ENCODE peak calls at places on chromosomes 11 and 22, in six cellular contexts. X, P, C, I, O and A are unnamed samples.

GRCh38 chr11:95584180-95584579 is 205.4 kb downstream of the FAM76B start:
- DNase-seq in O (peak; percentile 73), C (no peak), P (peak; percentile 70), I (no peak), X (peak; percentile 39), A (no peak)

GRCh38 chr11:116257871-116258270 is 514.9 kb downstream of the BUD13 start:
- DNase-seq in X (no peak), P (no peak), O (no peak), I (no peak), C (no peak), A (no peak)

GRCh38 chr11:116111546-116111945 is 607.3 kb upstream of the CADM1 start:
- DNase-seq in X (no peak), I (no peak), C (no peak), O (no peak), P (no peak), A (no peak)

GRCh38 chr11:135074397-135074998 is 662.5 kb upstream of the B3GAT1 start:
- DNase-seq in C (no peak), I (no peak), X (peak; percentile 8), P (peak; percentile 8), O (no peak), A (no peak)

GRCh38 chr22:49968831-49969661 is 8.5 kb downstream of the PIM3 start:
- DNase-seq in I (peak; percentile 37), X (no peak), O (no peak), C (peak; percentile 18), P (no peak), A (no peak)

GRCh38 chr11:110518809-110519514 is 89.2 kb downstream of the FDX1 start:
- DNase-seq in C (no peak), I (no peak), P (no peak), O (no peak), X (peak; percentile 47), A (no peak)

GRCh38 chr11:125408281-125408680 is 87.8 kb downstream of the FEZ1 start:
- DNase-seq in I (no peak), O (no peak), C (no peak), X (no peak), P (no peak), A (no peak)

GRCh38 chr11:32420937-32421532 is 14.3 kb downstream of the WT1 start:
- DNase-seq in X (peak; percentile 45), I (no peak), O (no peak), C (no peak), P (no peak), A (no peak)

GRCh38 chr11:113895367-113896155 is 9.0 kb upstream of the HTR3B start:
- DNase-seq in O (no peak), I (no peak), C (no peak), P (no peak), X (no peak), A (no peak)

GRCh38 chr22:45997077-45997774 is 20.3 kb upstream of the WNT7B start:
- DNase-seq in I (peak; percentile 71), P (peak; percentile 43), O (peak; percentile 95), C (peak; percentile 90), X (peak; percentile 99), A (peak; percentile 29)

GRCh38 chr11:123261345-123262106 is 66.5 kb upstream of the CLMP start:
- DNase-seq in C (peak; percentile 72), O (peak; percentile 67), P (peak; percentile 84), X (peak; percentile 80), I (peak; percentile 65), A (peak; percentile 82)
- TF ChIP-seq CTCF in C (peak; percentile 86), O (peak; percentile 89), P (peak; percentile 82), X (peak; percentile 96), I (peak; percentile 91), A (peak; percentile 51)

GRCh38 chr22:38461414-38462081 is 6.3 kb upstream of the KDELR3 start:
- DNase-seq in I (peak; percentile 81), O (peak; percentile 81), C (peak; percentile 51), P (peak; percentile 88), X (peak; percentile 87), A (peak; percentile 92)
- TF ChIP-seq CTCF in I (no peak), O (peak; percentile 2), C (no peak), P (no peak), X (no peak), A (no peak)

DNA sequence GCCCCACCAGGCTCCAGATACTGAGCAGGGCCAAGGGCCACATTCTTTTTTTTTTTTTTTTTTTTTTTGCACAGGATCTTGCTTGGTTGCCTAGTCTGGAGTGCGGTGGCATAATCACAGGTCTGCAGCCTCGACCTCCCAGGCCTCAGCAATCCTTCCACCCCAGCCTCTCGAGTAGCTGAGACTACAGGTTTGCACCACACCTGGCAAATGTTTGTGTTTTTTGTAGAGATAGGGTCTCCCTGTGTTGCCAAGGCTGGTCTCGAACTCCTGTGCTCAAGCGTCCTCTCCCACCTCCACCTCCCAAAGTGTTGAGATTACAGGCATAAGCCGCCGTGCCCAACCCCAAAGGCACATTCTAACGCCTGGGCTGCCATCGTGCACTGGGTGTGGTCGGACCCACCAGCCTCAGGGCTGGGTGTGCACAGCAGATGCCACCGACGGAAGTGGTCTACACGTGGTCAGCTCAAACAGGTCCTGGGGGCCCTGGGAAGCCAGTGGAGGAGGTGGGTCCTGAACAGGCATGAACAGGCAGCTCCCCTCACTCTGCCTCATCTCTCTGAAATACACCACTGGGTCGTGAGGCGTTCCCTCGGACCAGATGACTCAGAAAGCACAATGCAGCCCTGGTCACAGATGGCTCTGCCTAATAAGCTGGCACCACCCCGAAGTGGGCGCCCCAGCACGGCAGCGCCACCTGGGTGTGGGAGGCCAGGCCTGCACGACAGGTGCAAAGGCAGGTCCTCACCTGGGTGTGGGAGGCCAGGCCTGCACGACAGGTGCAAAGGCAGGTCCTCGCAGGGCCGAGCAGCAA is 5.1 kb upstream of the B4GALNT4 start:
- DNase-seq in C (peak; percentile 7), X (no peak), I (peak; percentile 81), P (peak; percentile 89), O (no peak), A (peak; percentile 75)
- TF ChIP-seq CTCF in C (no peak), X (peak; percentile 28), I (peak; percentile 18), P (peak; percentile 79), O (peak; percentile 12), A (no peak)

GRCh38 chr11:133476570-133477262 is 55.6 kb downstream of the OPCML start:
- DNase-seq in X (no peak), C (no peak), I (no peak), O (no peak), P (peak; percentile 67), A (no peak)
- TF ChIP-seq CTCF in X (no peak), C (no peak), I (no peak), O (no peak), P (no peak), A (no peak)

GRCh38 chr11:119153049-119153818 is 4.4 kb downstream of the ABCG4 start:
- DNase-seq in I (no peak), O (no peak), C (no peak), P (no peak), X (no peak), A (no peak)
- TF ChIP-seq CTCF in I (no peak), O (peak; percentile 4), C (no peak), P (no peak), X (no peak), A (no peak)

GRCh38 chr22:40819741-40820140 is 595 bp upstream of the SLC25A17 start:
- DNase-seq in C (no peak), I (no peak), O (peak; percentile 42), X (peak; percentile 36), P (peak; percentile 33), A (no peak)

GRCh38 chr22:40813912-40814315 is 5.2 kb downstream of the SLC25A17 start:
- DNase-seq in P (no peak), C (no peak), O (no peak), I (no peak), X (no peak), A (no peak)

GRCh38 chr22:40817737-40818136 is 1.4 kb downstream of the SLC25A17 start:
- DNase-seq in X (no peak), O (no peak), I (no peak), C (no peak), P (no peak), A (no peak)

GRCh38 chr22:40818192-40818746 is 877 bp downstream of the SLC25A17 start:
- DNase-seq in C (no peak), O (no peak), P (no peak), I (no peak), X (no peak), A (no peak)

GRCh38 chr22:40818747-40819662 is at the start of gene SLC25A17:
- DNase-seq in O (peak; percentile 69), X (peak; percentile 85), C (peak; percentile 87), P (peak; percentile 93), I (peak; percentile 87), A (peak; percentile 91)
- TF ChIP-seq CTCF in O (peak; percentile 38), X (peak; percentile 55), C (peak; percentile 36), P (peak; percentile 38), I (peak; percentile 16), A (peak; percentile 30)

DNA sequence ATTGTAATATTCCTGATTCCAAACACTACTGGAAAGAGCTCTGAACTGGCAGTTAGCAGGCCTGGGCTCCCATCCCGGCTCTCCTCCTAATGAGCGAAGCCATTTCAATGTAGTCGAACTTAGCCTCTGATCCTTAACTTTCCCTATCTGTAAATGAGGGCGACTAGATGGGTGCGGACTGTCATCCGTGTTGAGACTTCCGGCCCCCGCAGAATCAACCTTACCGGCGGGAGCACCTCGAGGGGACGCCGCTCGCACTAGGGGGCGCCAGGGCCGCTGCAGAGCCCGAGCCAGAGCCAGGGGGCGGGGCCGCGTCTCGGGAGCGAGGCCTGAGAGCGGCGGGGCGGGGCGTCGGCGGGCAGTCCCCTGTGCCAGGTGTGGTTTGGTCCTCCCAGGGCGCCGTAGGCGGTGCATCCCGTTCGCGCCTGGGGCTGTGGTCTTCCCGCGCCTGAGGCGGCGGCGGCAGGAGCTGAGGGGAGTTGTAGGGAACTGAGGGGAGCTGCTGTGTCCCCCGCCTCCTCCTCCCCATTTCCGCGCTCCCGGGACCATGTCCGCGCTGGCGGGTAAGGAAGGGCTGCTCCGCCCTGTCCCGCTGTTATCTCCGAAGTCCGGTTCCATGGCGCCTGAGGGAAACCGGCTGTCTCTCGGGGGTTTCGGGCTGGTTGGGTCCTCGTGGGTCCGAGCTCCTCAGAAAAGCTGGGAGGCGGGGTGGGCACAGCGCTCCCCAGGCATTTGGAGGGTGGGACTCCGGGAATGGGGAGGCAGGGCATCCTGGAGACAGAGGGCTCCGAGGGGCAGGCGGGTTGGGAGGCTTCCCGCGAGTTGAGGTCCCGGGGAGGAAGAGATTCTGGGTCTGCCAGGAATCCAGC is at the start of gene LIMK2:
- DNase-seq in X (peak; percentile 86), O (peak; percentile 73), I (peak; percentile 94), P (peak; percentile 91), C (peak; percentile 91), A (peak; percentile 99)
- TF ChIP-seq CTCF in X (peak; percentile 64), O (peak; percentile 92), I (peak; percentile 68), P (peak; percentile 55), C (peak; percentile 86), A (peak; percentile 80)